ENCODE peak calls at places on chromosomes 2 and 18, in seven cellular contexts. F is tibial artery, X is DND-41, Z is uterus, C is thyroid gland, M is lung, J is adrenal gland. H is an unnamed sample.

GRCh38 chr2:210502997-210503621 is 26.6 kb upstream of the LANCL1 start:
- DNase-seq in Z (peak; percentile 18), X (peak; percentile 43), F (no peak), C (peak; percentile 29), J (peak; percentile 38), M (peak; percentile 44), H (peak; percentile 5)

GRCh38 chr18:57909620-57910019 is 106.5 kb upstream of the ATP8B1 start:
- DNase-seq in J (no peak), C (no peak), F (no peak), M (no peak), Z (no peak), X (no peak), H (no peak)

GRCh38 chr2:98514879-98515570 is 70.4 kb downstream of the INPP4A start:
- DNase-seq in X (peak; percentile 35), F (peak; percentile 59), C (no peak), Z (no peak), M (no peak), J (no peak), H (no peak)

GRCh38 chr2:17610521-17610920 is 70.0 kb downstream of the VSNL1 start:
- DNase-seq in X (no peak), C (no peak), J (peak; percentile 48), F (no peak), Z (no peak), M (no peak), H (no peak)

GRCh38 chr18:51169731-51170130 is 27.8 kb downstream of the MEX3C start:
- DNase-seq in X (no peak), M (no peak), C (no peak), Z (no peak), F (no peak), J (no peak), H (no peak)

GRCh38 chr2:121480826-121481225 is 49.9 kb upstream of the RNU4ATAC start:
- DNase-seq in X (no peak), J (no peak), M (no peak), Z (peak; percentile 18), C (no peak), F (no peak), H (peak; percentile 59)

GRCh38 chr18:7330041-7330440 is 99.2 kb downstream of the LRRC30 start:
- DNase-seq in X (no peak), Z (no peak), M (no peak), J (no peak), F (no peak), C (no peak), H (no peak)

GRCh38 chr2:121147766-121148165 is 137.2 kb downstream of the TFCP2L1 start:
- DNase-seq in C (no peak), F (no peak), Z (no peak), M (no peak), J (no peak), X (no peak), H (no peak)

GRCh38 chr2:20474757-20475566 is 28.1 kb downstream of the RHOB start:
- DNase-seq in X (no peak), M (no peak), J (no peak), F (peak; percentile 35), Z (peak; percentile 12), C (no peak), H (no peak)

GRCh38 chr2:274503-274902 is 9.8 kb downstream of the ACP1 start:
- DNase-seq in F (no peak), Z (no peak), J (no peak), X (no peak), M (no peak), C (no peak), H (no peak)
- TF ChIP-seq CTCF in F (no peak), Z (no peak), J (peak; percentile 10), X (no peak), M (no peak), C (no peak), H (no peak)

GRCh38 chr2:127051116-127051779 is 55.7 kb downstream of the BIN1 start:
- DNase-seq in J (peak; percentile 21), Z (peak; percentile 22), X (no peak), M (no peak), C (no peak), F (no peak), H (no peak)
- TF ChIP-seq CTCF in J (no peak), Z (no peak), X (no peak), M (no peak), C (no peak), F (no peak), H (no peak)

GRCh38 chr18:4144201-4144600 is 310.9 kb downstream of the DLGAP1 start:
- DNase-seq in X (no peak), M (no peak), C (no peak), J (no peak), F (no peak), Z (no peak), H (no peak)
- TF ChIP-seq CTCF in X (no peak), M (no peak), C (no peak), J (no peak), F (no peak), Z (no peak), H (no peak)

DNA sequence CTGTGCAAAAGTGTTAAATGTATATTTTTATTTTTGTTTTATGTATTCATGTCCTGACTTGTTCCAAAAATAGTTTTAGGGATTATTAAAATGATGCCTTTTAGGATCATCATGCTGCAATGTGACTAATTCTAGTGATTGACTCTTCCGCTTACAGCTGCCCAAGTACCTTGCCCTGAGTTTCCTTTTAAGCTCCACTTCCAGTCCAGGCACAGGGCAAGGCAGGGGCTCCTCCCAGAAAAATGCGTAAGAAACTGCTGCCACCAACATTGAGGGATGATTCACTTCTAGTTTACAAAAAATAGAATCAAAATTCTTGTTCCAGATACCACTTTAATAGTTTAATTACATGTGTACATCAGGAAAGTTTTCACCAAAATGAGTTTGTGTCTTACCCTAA is 116.4 kb downstream of the IRS1 start:
- DNase-seq in F (no peak), M (no peak), X (no peak), C (no peak), Z (no peak), J (no peak), H (no peak)
- TF ChIP-seq CTCF in F (no peak), M (no peak), X (no peak), C (no peak), Z (no peak), J (no peak), H (no peak)

DNA sequence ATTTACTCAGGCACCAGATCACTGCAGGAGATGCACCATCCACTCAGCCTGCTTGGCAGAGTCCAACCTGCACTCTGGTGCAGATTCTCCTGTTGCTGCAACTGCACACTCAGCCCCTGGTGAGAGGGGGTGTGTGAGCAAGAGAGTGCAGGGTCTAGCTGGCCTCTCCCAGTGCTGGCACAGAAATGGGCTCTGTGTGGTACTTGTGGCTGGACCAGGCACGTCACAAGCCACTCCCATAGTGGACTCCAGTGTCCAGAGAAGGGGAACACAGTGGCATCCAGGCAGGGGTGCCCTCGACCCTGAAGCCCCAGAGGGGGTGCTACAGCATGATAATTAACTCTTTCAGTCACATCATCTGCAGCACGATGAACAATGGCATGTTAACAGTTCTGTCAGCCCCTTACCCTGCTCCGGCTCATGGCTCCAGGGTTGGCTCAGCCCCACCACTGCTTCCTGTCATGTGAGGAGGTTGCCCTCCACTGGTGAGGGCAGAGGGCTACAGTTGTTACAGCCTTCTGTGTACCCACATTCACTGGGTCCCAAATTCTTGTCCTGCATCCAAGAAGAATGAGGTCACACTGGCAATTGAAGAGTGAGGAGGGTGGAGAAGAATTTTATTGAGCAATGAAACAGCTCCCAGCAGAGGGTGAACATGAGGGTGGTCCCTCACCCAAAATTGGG is 135.7 kb downstream of the EVA1A start:
- DNase-seq in X (no peak), F (no peak), Z (no peak), C (no peak), M (peak; percentile 32), J (no peak), H (no peak)
- TF ChIP-seq CTCF in X (peak; percentile 42), F (no peak), Z (no peak), C (no peak), M (no peak), J (no peak), H (no peak)